ENCODE peak calls at places on chromosomes 6 and 20, in nine cellular contexts. Z is PC-9; P is gastrocnemius medialis; E is SK-N-SH; J is CD4-positive, CD25-positive, alpha-beta regulatory T cell; G is left lung; C is retinal pigment epithelial cell; K is transverse colon; H is cardiac fibroblast. B is an unnamed sample.

GRCh38 chr6:84450018-84450417 is 222.6 kb upstream of the CEP162 start:
- DNase-seq in H (no peak), J (no peak), C (no peak), P (no peak), Z (no peak), G (no peak), E (no peak), K (no peak), B (no peak)

GRCh38 chr6:38871745-38872568 is 156.8 kb downstream of the DNAH8 start:
- DNase-seq in C (no peak), G (peak), K (peak), Z (no peak), E (peak), H (peak), P (no peak), J (peak), B (peak)

GRCh38 chr20:45173531-45173930 is 1.2 kb upstream of the PI3 start:
- DNase-seq in P (no peak), K (no peak), J (no peak), Z (peak), H (no peak), G (no peak), E (no peak), C (no peak), B (no peak)

GRCh38 chr6:74366634-74367033 is 670.6 kb downstream of the CD109 start:
- DNase-seq in P (no peak), Z (no peak), K (no peak), E (no peak), H (peak), C (no peak), G (no peak), J (no peak), B (no peak)

GRCh38 chr6:7413151-7413823 is 23.7 kb downstream of the RIOK1 start:
- DNase-seq in C (peak), K (no peak), E (no peak), J (no peak), H (no peak), G (no peak), P (no peak), Z (no peak), B (no peak)

GRCh38 chr6:133906050-133906449 is 17.1 kb downstream of the TCF21 start:
- DNase-seq in H (peak), C (no peak), E (no peak), P (no peak), Z (no peak), K (no peak), J (no peak), G (no peak), B (no peak)

GRCh38 chr6:80641591-80641990 is 535.1 kb downstream of the BCKDHB start:
- DNase-seq in E (no peak), K (no peak), Z (no peak), H (peak), G (no peak), J (no peak), C (no peak), P (no peak), B (no peak)

GRCh38 chr6:21902766-21903165 is 309.2 kb downstream of the SOX4 start:
- DNase-seq in C (no peak), H (no peak), P (no peak), E (no peak), K (no peak), Z (no peak), G (no peak), J (no peak), B (no peak)

GRCh38 chr20:37956099-37956498 is 53.2 kb downstream of the VSTM2L start:
- DNase-seq in G (no peak), C (no peak), J (no peak), E (no peak), K (no peak), P (no peak), Z (no peak), H (no peak), B (no peak)

GRCh38 chr6:57224769-57225515 is 2.8 kb upstream of the RAB23 start:
- DNase-seq in Z (no peak), H (peak), G (no peak), K (no peak), E (no peak), C (no peak), P (no peak), J (no peak), B (peak)

GRCh38 chr6:145865595-145865994 is 51.0 kb upstream of the FBXO30 start:
- DNase-seq in Z (no peak), G (no peak), E (no peak), H (no peak), C (no peak), K (no peak), P (no peak), J (no peak), B (no peak)

GRCh38 chr6:84696181-84696580 is 68.2 kb downstream of the TBX18 start:
- DNase-seq in Z (no peak), K (no peak), E (no peak), J (no peak), C (no peak), H (no peak), G (no peak), P (no peak), B (no peak)

GRCh38 chr20:33301192-33301930 is 18.3 kb downstream of the BPIFB1 start:
- DNase-seq in P (no peak), H (peak), E (no peak), K (no peak), C (no peak), J (no peak), G (no peak), Z (peak), B (peak)

GRCh38 chr20:14826926-14827325 is 489.5 kb upstream of the FLRT3 start:
- DNase-seq in K (no peak), Z (no peak), J (no peak), H (no peak), C (no peak), E (no peak), P (no peak), G (no peak), B (no peak)

GRCh38 chr6:65259080-65259479 is 447.9 kb downstream of the EYS start:
- DNase-seq in K (no peak), J (no peak), Z (no peak), H (peak), P (no peak), E (no peak), C (no peak), G (no peak), B (peak)

GRCh38 chr6:41505084-41506049 is 40.8 kb upstream of the FOXP4 start:
- DNase-seq in P (peak), K (peak), E (peak), J (no peak), Z (no peak), H (peak), G (peak), C (no peak), B (no peak)

GRCh38 chr20:23634985-23635767 is 2.6 kb downstream of the CST3 start:
- DNase-seq in C (no peak), E (no peak), P (peak), K (no peak), H (no peak), J (no peak), G (no peak), Z (peak), B (no peak)

GRCh38 chr6:99559056-99559455 is 9.4 kb downstream of the CCNC start:
- DNase-seq in C (no peak), H (no peak), Z (no peak), E (no peak), P (no peak), J (no peak), G (no peak), K (no peak), B (no peak)

GRCh38 chr6:20266851-20267608 is 54.8 kb upstream of the MBOAT1 start:
- DNase-seq in Z (peak), C (no peak), H (peak), G (no peak), P (no peak), J (no peak), E (no peak), K (no peak), B (no peak)

GRCh38 chr6:154298297-154298696 is 58.3 kb downstream of the IPCEF1 start:
- DNase-seq in Z (peak), G (no peak), J (no peak), E (no peak), P (no peak), K (no peak), C (peak), H (peak), B (no peak)

GRCh38 chr6:43078651-43079050 is 2.5 kb downstream of the PTK7 start:
- DNase-seq in C (no peak), K (no peak), E (no peak), Z (no peak), P (no peak), H (no peak), G (no peak), J (no peak), B (peak)

GRCh38 chr20:22567944-22568871 is 16.2 kb downstream of the FOXA2 start:
- DNase-seq in H (no peak), J (no peak), G (no peak), P (no peak), Z (no peak), C (no peak), E (no peak), K (no peak), B (no peak)

GRCh38 chr20:49862607-49863200 is 50.1 kb downstream of the SLC9A8 start:
- DNase-seq in Z (no peak), G (no peak), C (no peak), H (no peak), P (no peak), E (no peak), K (no peak), J (no peak), B (no peak)

GRCh38 chr6:98847767-98848538 is 13.6 kb downstream of the POU3F2 start:
- DNase-seq in E (no peak), H (no peak), G (no peak), Z (no peak), J (no peak), P (no peak), K (no peak), C (no peak), B (no peak)

GRCh38 chr6:20952605-20953004 is 418.3 kb downstream of the CDKAL1 start:
- DNase-seq in G (no peak), J (no peak), K (no peak), Z (no peak), H (peak), E (no peak), P (no peak), C (no peak), B (peak)

GRCh38 chr6:42260972-42261371 is 43.3 kb upstream of the MRPS10 start:
- DNase-seq in Z (no peak), H (peak), E (peak), J (no peak), G (no peak), K (peak), C (no peak), P (peak), B (no peak)

GRCh38 chr6:93453956-93454355 is 34.6 kb upstream of the EPHA7 start:
- DNase-seq in J (no peak), P (no peak), C (no peak), H (no peak), K (no peak), G (no peak), E (no peak), Z (no peak), B (no peak)

GRCh38 chr6:15247214-15247749 is 1.4 kb downstream of the JARID2 start:
- DNase-seq in Z (peak), J (no peak), G (no peak), P (no peak), E (no peak), C (no peak), H (peak), K (no peak), B (no peak)
- H3K4me3 ChIP-seq in Z (peak), J (peak), G (peak), P (peak), E (peak), C (peak), H (peak), K (peak), B (peak)

DNA sequence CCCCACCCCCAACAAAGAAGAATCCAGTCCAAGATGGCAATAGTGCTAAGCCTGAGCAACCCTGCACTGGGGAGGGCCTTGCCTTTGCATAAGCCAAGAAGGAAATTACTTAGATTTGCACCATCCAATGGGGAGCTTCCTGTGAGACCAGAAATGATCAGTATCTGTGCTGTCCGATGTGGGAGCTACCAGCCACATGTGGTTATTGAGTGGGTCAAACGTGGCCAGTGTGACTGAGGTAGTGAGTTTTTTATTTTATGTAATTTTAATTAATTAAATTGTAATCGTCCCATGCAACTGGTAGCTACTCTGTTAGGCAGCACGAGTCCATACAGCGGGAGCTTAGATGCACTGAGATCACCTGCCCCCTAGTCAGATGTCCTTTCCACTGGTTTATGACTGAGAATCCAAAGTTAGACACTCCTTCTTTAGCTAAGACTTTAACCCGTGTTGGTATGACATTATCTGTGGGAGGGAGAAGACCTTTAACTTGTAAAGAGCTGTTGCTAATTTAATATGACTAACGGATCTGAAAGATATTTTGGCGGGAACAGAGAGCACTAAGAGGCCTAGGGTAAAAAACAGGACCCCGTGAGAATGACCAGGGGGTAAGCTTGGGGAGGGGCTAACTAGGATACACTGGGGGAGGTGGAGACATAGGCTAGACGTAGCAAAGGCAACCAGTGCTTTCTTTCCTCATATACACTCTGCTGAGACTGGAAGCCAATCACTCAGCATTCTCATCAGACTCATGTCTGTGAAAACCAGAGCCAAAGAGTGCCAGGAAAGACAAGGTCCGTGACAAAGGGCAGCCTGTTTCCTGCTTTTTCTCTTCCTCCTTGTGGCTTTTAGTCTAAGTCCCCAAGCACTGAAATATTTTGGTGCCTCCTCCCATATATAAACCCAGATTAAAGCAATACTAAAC is 97.6 kb upstream of the NEDD9 start:
- DNase-seq in H (no peak), J (no peak), P (no peak), Z (no peak), K (peak), G (no peak), E (no peak), C (no peak), B (no peak)
- H3K4me3 ChIP-seq in H (no peak), J (peak), P (no peak), Z (no peak), K (no peak), G (no peak), E (no peak), C (no peak), B (no peak)

DNA sequence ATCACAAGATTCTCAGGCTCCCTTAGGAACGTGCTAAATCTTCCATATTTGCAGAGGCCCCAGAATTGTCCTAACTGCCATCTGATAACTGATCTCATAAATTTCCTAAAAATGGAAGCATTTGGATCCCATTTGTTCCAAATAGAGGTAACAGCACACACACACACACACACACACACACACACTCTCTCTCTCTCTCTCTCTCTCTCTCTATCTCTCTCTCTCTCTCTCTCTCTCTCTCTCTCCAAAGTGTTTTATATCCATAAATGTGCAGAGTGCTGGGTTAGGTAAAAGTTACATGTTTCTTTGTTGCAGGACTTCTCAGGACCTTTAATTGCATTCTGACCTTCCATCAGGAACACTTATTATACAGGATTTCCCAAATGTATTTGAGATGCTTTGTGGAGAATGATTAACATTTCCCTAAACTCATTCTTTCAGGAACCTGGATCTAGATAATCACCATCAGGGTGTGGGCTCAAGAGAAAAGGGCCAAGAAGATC is 8.5 kb upstream of the STK38 start:
- DNase-seq in C (no peak), E (no peak), J (no peak), H (no peak), Z (no peak), P (no peak), K (no peak), G (no peak), B (no peak)
- H3K4me3 ChIP-seq in C (no peak), E (no peak), J (no peak), H (no peak), Z (no peak), P (no peak), K (no peak), G (no peak), B (no peak)

GRCh38 chr6:132400641-132401119 is 595 bp downstream of the MOXD1 start:
- DNase-seq in H (peak), Z (no peak), J (no peak), E (no peak), P (no peak), G (no peak), C (no peak), K (no peak), B (no peak)
- H3K4me3 ChIP-seq in H (peak), Z (peak), J (no peak), E (peak), P (peak), G (peak), C (peak), K (peak), B (peak)

GRCh38 chr20:40685349-40685748 is 3.7 kb downstream of the MAFB start:
- DNase-seq in Z (no peak), G (no peak), P (no peak), C (no peak), H (no peak), E (no peak), J (no peak), K (no peak), B (no peak)
- H3K4me3 ChIP-seq in Z (no peak), G (peak), P (peak), C (no peak), H (no peak), E (no peak), J (no peak), K (no peak), B (no peak)